ENCODE peak calls at places on chromosomes 1 and 21, in eight cellular contexts. X, Z, M, S, N, I, D and P are unnamed samples.

GRCh38 chr1:975896-976683 is 5.8 kb downstream of the PERM1 start:
- DNase-seq in I (peak), Z (peak), D (peak), N (no peak), M (peak), S (peak), X (peak), P (peak)

GRCh38 chr1:53735681-53736080 is 3.3 kb downstream of the GLIS1 start:
- DNase-seq in N (no peak), S (no peak), I (no peak), X (no peak), M (peak), D (no peak), Z (no peak), P (no peak)

GRCh38 chr1:232942413-232943294 is 7.8 kb upstream of the NTPCR start:
- DNase-seq in X (no peak), S (no peak), M (no peak), I (no peak), D (no peak), N (no peak), Z (no peak), P (no peak)

GRCh38 chr21:28818663-28819278 is 173.9 kb downstream of the LTN1 start:
- DNase-seq in X (no peak), M (no peak), Z (no peak), D (no peak), N (no peak), I (no peak), S (no peak), P (no peak)

GRCh38 chr1:6962390-6962955 is 177.2 kb downstream of the CAMTA1 start:
- DNase-seq in Z (peak), D (no peak), I (no peak), N (no peak), X (peak), M (peak), S (peak), P (peak)

GRCh38 chr21:29360799-29361765 is 62.4 kb downstream of the BACH1 start:
- DNase-seq in M (peak), N (no peak), X (peak), D (no peak), I (no peak), S (peak), Z (no peak), P (no peak)

GRCh38 chr1:31703431-31704260 is at the start of gene COL16A1:
- DNase-seq in N (no peak), Z (peak), X (peak), S (no peak), D (no peak), M (peak), I (peak), P (no peak)

GRCh38 chr1:175984057-175984812 is 222.9 kb downstream of the COP1 start:
- DNase-seq in M (no peak), X (no peak), I (no peak), Z (peak), N (no peak), S (no peak), D (no peak), P (no peak)

GRCh38 chr1:154176341-154176740 is 15.6 kb downstream of the TPM3 start:
- DNase-seq in X (no peak), D (no peak), I (peak), Z (no peak), N (peak), M (peak), S (no peak), P (no peak)

GRCh38 chr1:218164930-218165686 is 120.0 kb upstream of the RRP15 start:
- DNase-seq in M (peak), I (no peak), S (no peak), Z (peak), X (peak), D (no peak), N (peak), P (no peak)

GRCh38 chr1:39829791-39830533 is 41.3 kb upstream of the BMP8B start:
- DNase-seq in D (no peak), N (no peak), S (no peak), I (no peak), X (no peak), Z (no peak), M (no peak), P (no peak)

GRCh38 chr1:1206376-1207253 is at the start of gene TNFRSF18:
- DNase-seq in I (no peak), X (peak), N (no peak), D (no peak), Z (peak), M (no peak), S (no peak), P (no peak)

GRCh38 chr1:241592273-241592958 is 47.8 kb downstream of the CHML start:
- DNase-seq in M (peak), I (no peak), X (no peak), Z (no peak), D (no peak), S (no peak), N (no peak), P (no peak)

GRCh38 chr1:46401964-46402626 is 8.0 kb downstream of the FAAH start:
- DNase-seq in X (peak), S (no peak), I (peak), D (no peak), M (peak), Z (peak), N (no peak), P (no peak)

GRCh38 chr1:247456024-247456423 is 1.9 kb downstream of the OR2B11 start:
- DNase-seq in N (no peak), D (peak), M (no peak), S (no peak), Z (no peak), I (no peak), X (no peak), P (no peak)

GRCh38 chr1:217506878-217507277 is 124.0 kb downstream of the GPATCH2 start:
- DNase-seq in M (no peak), D (no peak), S (no peak), X (no peak), N (peak), I (no peak), Z (no peak), P (no peak)

GRCh38 chr1:172325562-172325961 is 94.9 kb upstream of the C1orf105 start:
- DNase-seq in X (no peak), N (no peak), Z (no peak), D (no peak), I (no peak), M (no peak), S (no peak), P (no peak)

GRCh38 chr1:112460672-112461071 is 48.1 kb upstream of the WNT2B start:
- DNase-seq in Z (no peak), D (no peak), N (no peak), I (no peak), M (no peak), S (no peak), X (no peak), P (no peak)

GRCh38 chr21:27570306-27570868 is 603.5 kb upstream of the ADAMTS5 start:
- DNase-seq in X (no peak), Z (peak), M (peak), I (peak), D (no peak), N (no peak), S (no peak), P (no peak)

GRCh38 chr1:218874313-218874712 is 299.4 kb upstream of the LYPLAL1 start:
- DNase-seq in M (no peak), N (peak), I (no peak), D (no peak), X (no peak), S (no peak), Z (no peak), P (peak)

GRCh38 chr21:33685613-33686197 is 43.4 kb downstream of the ITSN1 start:
- DNase-seq in D (no peak), M (peak), Z (no peak), I (no peak), N (no peak), X (no peak), S (no peak), P (no peak)

GRCh38 chr1:228818928-228819632 is 83.8 kb downstream of the RHOU start:
- DNase-seq in X (no peak), D (no peak), S (no peak), Z (no peak), N (no peak), M (no peak), I (no peak), P (no peak)

GRCh38 chr21:44728716-44729115 is 17.3 kb upstream of the TSPEAR start:
- DNase-seq in M (no peak), D (no peak), S (no peak), I (no peak), X (no peak), Z (peak), N (no peak), P (no peak)

GRCh38 chr1:21352586-21352985 is 62.3 kb upstream of the ECE1 start:
- DNase-seq in I (no peak), X (no peak), D (no peak), Z (no peak), N (no peak), M (no peak), S (no peak), P (no peak)

GRCh38 chr1:192496369-192497056 is 79.1 kb upstream of the RGS1 start:
- DNase-seq in X (no peak), M (no peak), D (no peak), Z (no peak), S (no peak), N (no peak), I (no peak), P (no peak)

GRCh38 chr21:42304556-42305454 is 10.4 kb downstream of the TFF3 start:
- DNase-seq in M (no peak), D (no peak), N (no peak), Z (no peak), S (no peak), I (peak), X (no peak), P (no peak)

GRCh38 chr1:162696286-162696862 is 64.1 kb downstream of the DDR2 start:
- DNase-seq in X (peak), Z (peak), D (no peak), N (peak), I (peak), S (no peak), M (no peak), P (no peak)

GRCh38 chr1:151902858-151903257 is 6.5 kb downstream of the THEM4 start:
- DNase-seq in Z (no peak), D (no peak), X (no peak), I (no peak), M (no peak), S (no peak), N (no peak), P (no peak)

GRCh38 chr1:232037774-232038388 is 411.3 kb downstream of the DISC1 start:
- DNase-seq in I (no peak), M (no peak), X (no peak), S (no peak), N (no peak), D (no peak), Z (no peak), P (no peak)

GRCh38 chr1:9145021-9145668 is 16.2 kb upstream of the GPR157 start:
- DNase-seq in Z (no peak), D (no peak), I (no peak), S (no peak), M (peak), X (no peak), N (no peak), P (no peak)

GRCh38 chr1:113576271-113576670 is 183.0 kb downstream of the PHTF1 start:
- DNase-seq in I (no peak), Z (no peak), S (no peak), D (no peak), M (no peak), N (no peak), X (no peak), P (no peak)

GRCh38 chr1:115815694-115816093 is 25.2 kb downstream of the NHLH2 start:
- DNase-seq in Z (no peak), N (no peak), X (no peak), D (no peak), M (no peak), I (no peak), S (no peak), P (no peak)